ENCODE peak calls at places on chromosomes 4 and X, in six cellular contexts. E is astrocyte, T is left lung, N is neuronal stem cell, M is cardiac muscle cell, Q is right cardiac atrium. J is an unnamed sample.

GRCh38 chr4:89645512-89645911 is 191.4 kb downstream of the SNCA start:
- DNase-seq in N (no peak), E (no peak), M (no peak), T (no peak), Q (no peak), J (no peak)

GRCh38 chrX:31227250-31227649 is 155.4 kb upstream of the FTHL17 start:
- DNase-seq in N (no peak), Q (no peak), T (no peak), E (peak; percentile 85), M (no peak), J (no peak)

GRCh38 chr4:73727685-73728084 is 12.7 kb upstream of the CXCL8 start:
- DNase-seq in N (no peak), T (peak; percentile 79), Q (no peak), M (no peak), E (no peak), J (no peak)

GRCh38 chrX:56026816-56027215 is 205.3 kb upstream of the KLF8 start:
- DNase-seq in T (no peak), Q (no peak), N (no peak), E (no peak), M (no peak), J (no peak)

GRCh38 chr4:126869967-126870366 is 762.8 kb upstream of the INTU start:
- DNase-seq in N (no peak), Q (no peak), T (no peak), M (no peak), E (no peak), J (no peak)

GRCh38 chrX:2548731-2549423 is 48.1 kb upstream of the DHRSX start:
- DNase-seq in M (no peak), E (no peak), T (no peak), Q (no peak), N (no peak), J (no peak)

GRCh38 chr4:88743696-88744095 is 46.1 kb upstream of the NAP1L5 start:
- DNase-seq in N (no peak), T (no peak), M (no peak), E (peak; percentile 93), Q (no peak), J (no peak)

GRCh38 chr4:66489783-66490452 is 819.6 kb upstream of the EPHA5 start:
- DNase-seq in T (no peak), E (peak; percentile 92), Q (no peak), M (no peak), N (no peak), J (no peak)

GRCh38 chrX:9656277-9656676 is 109.4 kb downstream of the GPR143 start:
- DNase-seq in M (no peak), E (no peak), T (no peak), Q (no peak), N (no peak), J (no peak)

GRCh38 chr4:167524091-167524490 is 289.8 kb upstream of the SPOCK3 start:
- DNase-seq in E (no peak), Q (no peak), M (no peak), T (no peak), N (no peak), J (no peak)

GRCh38 chrX:148422531-148422930 is 77.9 kb upstream of the AFF2 start:
- DNase-seq in E (peak; percentile 26), T (no peak), Q (no peak), M (no peak), N (no peak), J (no peak)

GRCh38 chrX:106039920-106040319 is 1.4 kb upstream of the SERPINA7 start:
- DNase-seq in M (peak; percentile 14), T (no peak), Q (no peak), E (no peak), N (no peak), J (no peak)

GRCh38 chr4:14399919-14400706 is 602.2 kb upstream of the CPEB2 start:
- DNase-seq in M (no peak), T (no peak), E (no peak), Q (no peak), N (no peak), J (no peak)

GRCh38 chr4:164396439-164396838 is 357.5 kb upstream of the SMIM31 start:
- DNase-seq in Q (no peak), N (no peak), M (peak; percentile 55), T (no peak), E (peak; percentile 4), J (no peak)

GRCh38 chrX:150692837-150693781 is at the start of gene MTMR1:
- DNase-seq in T (peak; percentile 79), Q (peak; percentile 69), M (peak; percentile 55), N (no peak), E (no peak), J (peak; percentile 67)

GRCh38 chr4:67084801-67085200 is 460.5 kb downstream of the CENPC start:
- DNase-seq in N (no peak), E (no peak), M (no peak), Q (no peak), T (no peak), J (no peak)

GRCh38 chr4:99734583-99735322 is 77.1 kb upstream of the C4orf54 start:
- DNase-seq in M (no peak), E (no peak), N (no peak), T (no peak), Q (no peak), J (no peak)

GRCh38 chrX:111040377-111041017 is 55.5 kb upstream of the PAK3 start:
- DNase-seq in E (peak; percentile 75), T (no peak), M (no peak), Q (no peak), N (no peak), J (no peak)

GRCh38 chr4:147940144-147940543 is 208.3 kb downstream of the ARHGAP10 start:
- DNase-seq in N (no peak), Q (peak; percentile 58), M (no peak), T (no peak), E (no peak), J (no peak)

GRCh38 chr4:74768857-74769525 is 25.3 kb downstream of the BTC start:
- DNase-seq in Q (peak; percentile 34), M (no peak), T (no peak), E (peak; percentile 30), N (no peak), J (no peak)

GRCh38 chr4:169756971-169757574 is 671 bp downstream of the HPF1 start:
- DNase-seq in T (no peak), M (no peak), Q (no peak), E (no peak), N (no peak), J (no peak)

GRCh38 chr4:53476232-53477037 is 99.0 kb downstream of the FIP1L1 start:
- DNase-seq in N (no peak), E (peak; percentile 99), T (no peak), M (no peak), Q (no peak), J (no peak)

GRCh38 chr4:74623041-74623440 is 171.3 kb downstream of the BTC start:
- DNase-seq in Q (no peak), N (peak; percentile 8), E (no peak), T (no peak), M (peak; percentile 34), J (no peak)

GRCh38 chrX:134840370-134840769 is 150.4 kb upstream of the SMIM10 start:
- DNase-seq in T (no peak), N (no peak), M (no peak), Q (no peak), E (no peak), J (no peak)

GRCh38 chr4:1011022-1011694 is at the start of gene FGFRL1:
- DNase-seq in N (peak; percentile 88), T (peak; percentile 96), E (peak; percentile 64), Q (peak; percentile 98), M (peak; percentile 97), J (peak; percentile 96)

GRCh38 chr4:80074059-80074458 is 1.0 kb upstream of the ANTXR2 start:
- DNase-seq in E (no peak), M (no peak), T (no peak), Q (no peak), N (no peak), J (no peak)

GRCh38 chrX:155768036-155768769 is 112.9 kb upstream of the VAMP7 start:
- DNase-seq in E (no peak), Q (no peak), T (peak; percentile 53), N (no peak), M (no peak), J (no peak)

GRCh38 chr4:177554966-177555574 is 112.8 kb upstream of the AGA start:
- DNase-seq in Q (no peak), E (no peak), N (peak; percentile 12), M (peak; percentile 32), T (no peak), J (no peak)

GRCh38 chr4:163344147-163345050 is 707 bp downstream of the NPY5R start:
- DNase-seq in N (no peak), T (peak; percentile 76), Q (peak; percentile 68), E (no peak), M (peak; percentile 57), J (no peak)

GRCh38 chr4:163343604-163344146 is at the start of gene NPY5R:
- DNase-seq in E (no peak), M (peak; percentile 54), Q (peak; percentile 58), T (peak; percentile 62), N (peak; percentile 40), J (no peak)
- H3K4me3 ChIP-seq in E (peak within 1 kb of the TSS; percentile 44), M (peak within 1 kb of the TSS; percentile 60), Q (peak within 1 kb of the TSS; percentile 51), T (peak within 1 kb of the TSS; percentile 13), N (peak within 1 kb of the TSS; percentile 89), J (peak within 1 kb of the TSS; percentile 3)

GRCh38 chr4:140084426-140084825 is 69.6 kb downstream of the MAML3 start:
- DNase-seq in T (no peak), N (no peak), M (no peak), Q (no peak), E (no peak), J (no peak)

GRCh38 chr4:140085062-140085622 is 68.8 kb downstream of the MAML3 start:
- DNase-seq in M (no peak), E (no peak), Q (no peak), N (no peak), T (no peak), J (no peak)

GRCh38 chr4:140081582-140082398 is 72.2 kb downstream of the MAML3 start:
- DNase-seq in E (no peak), Q (no peak), M (no peak), T (no peak), N (no peak), J (no peak)

GRCh38 chr4:140082399-140082758 is 71.6 kb downstream of the MAML3 start:
- DNase-seq in T (no peak), Q (no peak), N (no peak), E (no peak), M (no peak), J (no peak)

GRCh38 chr4:140083320-140083719 is 70.7 kb downstream of the MAML3 start:
- DNase-seq in Q (no peak), M (no peak), E (no peak), N (no peak), T (no peak), J (no peak)
- H3K27ac ChIP-seq in Q (no peak overlapping the region), M (no peak overlapping the region), E (no peak overlapping the region), N (no peak overlapping the region), T (no peak overlapping the region), J (no peak overlapping the region)

GRCh38 chr4:106366026-106366425 is 2.6 kb downstream of the GIMD1 start:
- DNase-seq in T (no peak), E (peak; percentile 86), M (no peak), N (no peak), Q (no peak), J (no peak)
- H3K4me3 ChIP-seq in T (no peak overlapping the region), E (no peak overlapping the region), M (no peak overlapping the region), N (no peak overlapping the region), Q (no peak overlapping the region), J (no peak overlapping the region)

GRCh38 chr4:40377462-40378385 is 42.6 kb downstream of the CHRNA9 start:
- DNase-seq in E (peak; percentile 6), N (no peak), T (no peak), Q (no peak), M (no peak), J (no peak)
- H3K27ac ChIP-seq in E (no peak overlapping the region), N (no peak overlapping the region), T (no peak overlapping the region), Q (no peak overlapping the region), M (no peak overlapping the region), J (no peak overlapping the region)

GRCh38 chr4:83320548-83320947 is 14.1 kb downstream of the HPSE start:
- DNase-seq in N (no peak), Q (peak; percentile 81), M (no peak), E (no peak), T (peak; percentile 92), J (peak; percentile 78)
- H3K4me3 ChIP-seq in N (no peak overlapping the region), Q (no peak overlapping the region), M (no peak overlapping the region), E (no peak overlapping the region), T (no peak overlapping the region), J (no peak overlapping the region)

J was measured in sigmoid colon.